ENCODE peak calls at places on chromosomes 16 and 17, in eight cellular contexts. A is bronchial epithelial cell; Y is GM23338; Z is esophagus muscularis mucosa; X is ascending aorta; H is CD4-positive, alpha-beta T cell; S is foreskin keratinocyte; G is lung. U is an unnamed sample.

GRCh38 chr17:39270923-39271322 is 45.2 kb upstream of the STAC2 start:
- DNase-seq in A (peak; percentile 13), Y (peak; percentile 32), Z (no peak), X (no peak), H (no peak), S (no peak), G (peak; percentile 32), U (no peak)

GRCh38 chr17:8243827-8244226 is 4.0 kb downstream of the CTC1 start:
- DNase-seq in A (no peak), Y (no peak), Z (no peak), X (no peak), H (peak; percentile 37), S (no peak), G (no peak), U (no peak)

GRCh38 chr16:77569406-77569805 is 134.6 kb upstream of the ADAMTS18 start:
- DNase-seq in A (no peak), Y (no peak), Z (no peak), X (no peak), H (no peak), S (no peak), G (no peak), U (no peak)

GRCh38 chr16:71777329-71777728 is 31.3 kb downstream of the AP1G1 start:
- DNase-seq in A (no peak), Y (no peak), Z (no peak), X (no peak), H (no peak), S (no peak), G (no peak), U (no peak)

GRCh38 chr17:46894024-46894423 is 28.9 kb upstream of the GOSR2 start:
- DNase-seq in A (no peak), Y (no peak), Z (no peak), X (no peak), H (no peak), S (no peak), G (no peak), U (no peak)

GRCh38 chr17:50893183-50893993 is 27.2 kb upstream of the TOB1 start:
- DNase-seq in A (peak; percentile 22), Y (no peak), Z (no peak), X (no peak), H (no peak), S (peak; percentile 93), G (no peak), U (no peak)

GRCh38 chr17:58415371-58416055 is 1.8 kb downstream of the RNF43 start:
- DNase-seq in A (peak; percentile 36), Y (peak; percentile 13), Z (no peak), X (no peak), H (no peak), S (peak; percentile 34), G (peak; percentile 38), U (no peak)

GRCh38 chr17:5902671-5903070 is 167.5 kb upstream of the WSCD1 start:
- DNase-seq in A (no peak), Y (no peak), Z (no peak), X (no peak), H (no peak), S (no peak), G (no peak), U (no peak)

GRCh38 chr17:51500454-51500853 is 240.1 kb downstream of the UTP18 start:
- DNase-seq in A (no peak), Y (no peak), Z (no peak), X (no peak), H (no peak), S (no peak), G (no peak), U (no peak)

GRCh38 chr17:68305132-68305531 is 13.8 kb downstream of the ARSG start:
- DNase-seq in A (no peak), Y (no peak), Z (no peak), X (no peak), H (no peak), S (no peak), G (no peak), U (no peak)

GRCh38 chr16:53829186-53829747 is 125.3 kb downstream of the FTO start:
- DNase-seq in A (peak; percentile 22), Y (no peak), Z (no peak), X (no peak), H (no peak), S (peak; percentile 68), G (no peak), U (no peak)

GRCh38 chr17:43169561-43170139 is 1.4 kb upstream of the NBR1 start:
- DNase-seq in A (peak; percentile 0), Y (peak; percentile 57), Z (no peak), X (peak; percentile 64), H (no peak), S (no peak), G (no peak), U (peak; percentile 53)

GRCh38 chr17:7836596-7837374 is 2.8 kb downstream of the KDM6B start:
- DNase-seq in A (peak; percentile 59), Y (peak; percentile 99), Z (peak; percentile 97), X (peak; percentile 93), H (peak; percentile 61), S (peak; percentile 92), G (peak; percentile 95), U (peak; percentile 95)

GRCh38 chr16:56679813-56680212 is 2.5 kb upstream of the MT1X start:
- DNase-seq in A (peak; percentile 54), Y (no peak), Z (no peak), X (no peak), H (no peak), S (no peak), G (no peak), U (peak; percentile 65)

GRCh38 chr16:9088848-9089247 is 2.6 kb upstream of the HAPSTR1 start:
- DNase-seq in A (no peak), Y (no peak), Z (no peak), X (no peak), H (no peak), S (no peak), G (no peak), U (no peak)

GRCh38 chr16:589658-590159 is at the start of gene RAB40C:
- DNase-seq in A (peak; percentile 85), Y (peak; percentile 98), Z (peak; percentile 100), X (peak; percentile 99), H (peak; percentile 98), S (peak; percentile 93), G (peak; percentile 99), U (peak; percentile 99)

GRCh38 chr17:2724783-2725164 is 13.2 kb upstream of the CLUH start:
- DNase-seq in A (peak; percentile 43), Y (peak; percentile 88), Z (no peak), X (no peak), H (peak; percentile 41), S (peak; percentile 24), G (no peak), U (no peak)

GRCh38 chr17:66306413-66306812 is 4.0 kb downstream of the PRKCA start:
- DNase-seq in A (peak; percentile 47), Y (no peak), Z (no peak), X (no peak), H (no peak), S (no peak), G (no peak), U (no peak)

GRCh38 chr17:1553354-1554266 is 9.0 kb downstream of the PITPNA start:
- DNase-seq in A (no peak), Y (no peak), Z (no peak), X (no peak), H (no peak), S (no peak), G (no peak), U (no peak)

GRCh38 chr17:76147211-76148014 is 6.4 kb upstream of the FOXJ1 start:
- DNase-seq in A (peak; percentile 39), Y (peak; percentile 48), Z (no peak), X (no peak), H (no peak), S (peak; percentile 12), G (no peak), U (no peak)

GRCh38 chr17:40938981-40939380 is 1.5 kb upstream of the KRT23 start:
- DNase-seq in A (no peak), Y (no peak), Z (no peak), X (no peak), H (no peak), S (no peak), G (no peak), U (no peak)

GRCh38 chr17:30921544-30922196 is at the start of gene ADAP2:
- DNase-seq in A (peak; percentile 13), Y (peak; percentile 75), Z (no peak), X (peak; percentile 72), H (no peak), S (no peak), G (peak; percentile 62), U (peak; percentile 59)

GRCh38 chr17:40331743-40332641 is 23.0 kb downstream of the RARA start:
- DNase-seq in A (no peak), Y (no peak), Z (no peak), X (peak; percentile 95), H (no peak), S (no peak), G (peak; percentile 87), U (peak; percentile 95)

GRCh38 chr16:83954577-83955016 is 1.6 kb downstream of the OSGIN1 start:
- DNase-seq in A (peak; percentile 51), Y (peak; percentile 48), Z (no peak), X (peak; percentile 91), H (no peak), S (peak; percentile 37), G (peak; percentile 79), U (peak; percentile 75)

GRCh38 chr17:48575066-48575582 is 3.0 kb downstream of the HOXB4 start:
- DNase-seq in A (no peak), Y (no peak), Z (no peak), X (no peak), H (no peak), S (no peak), G (no peak), U (no peak)

GRCh38 chr16:15553313-15554088 is 89.5 kb downstream of the MARF1 start:
- DNase-seq in A (peak; percentile 13), Y (no peak), Z (no peak), X (no peak), H (no peak), S (peak; percentile 19), G (no peak), U (no peak)
- TF ChIP-seq CTCF in A (no peak), Y (no peak), Z (no peak), X (no peak), H (no peak), S (no peak), G (no peak), U (no peak)

GRCh38 chr16:3195975-3196374 is 8.0 kb downstream of the OR1F1 start:
- DNase-seq in A (no peak), Y (no peak), Z (no peak), X (no peak), H (no peak), S (no peak), G (no peak), U (no peak)
- H3K27me3 ChIP-seq in A (no peaks in the 10 kb centered on the region), Y (peaks cover 2% of the 10 kb centered on the region), Z (peaks cover 87% of the 10 kb centered on the region), X (peaks cover 25% of the 10 kb centered on the region), H (peaks cover 43% of the 10 kb centered on the region), S (peaks cover 4% of the 10 kb centered on the region), G (peaks cover 3% of the 10 kb centered on the region), U (peaks cover 75% of the 10 kb centered on the region)

GRCh38 chr17:72461757-72462156 is 340.9 kb downstream of the SOX9 start:
- DNase-seq in A (no peak), Y (no peak), Z (no peak), X (no peak), H (no peak), S (no peak), G (no peak), U (no peak)
- TF ChIP-seq CTCF in A (no peak), Y (no peak), Z (no peak), X (no peak), H (no peak), S (no peak), G (no peak), U (no peak)

DNA sequence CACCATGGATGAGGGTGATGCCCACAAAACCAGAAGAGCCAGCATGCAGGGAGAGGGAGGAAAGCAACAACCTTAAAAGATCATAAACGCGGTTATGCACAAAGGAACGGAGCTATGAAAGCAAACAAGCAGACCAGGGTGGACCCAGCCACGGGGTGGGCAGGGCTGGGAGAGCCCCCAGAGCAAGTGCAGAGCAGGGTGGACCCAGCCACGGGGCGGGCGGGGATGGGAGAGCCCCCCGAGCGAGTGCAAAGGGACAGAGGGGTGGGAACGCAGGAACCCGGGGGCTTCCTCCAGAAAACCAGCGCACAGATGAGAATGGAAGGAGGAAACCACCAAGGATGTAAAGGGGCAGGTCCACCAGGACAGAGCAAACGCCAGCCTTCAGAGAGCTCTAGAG is 33.2 kb downstream of the CCDC57 start:
- DNase-seq in A (no peak), Y (no peak), Z (no peak), X (no peak), H (no peak), S (no peak), G (no peak), U (no peak)
- H3K27me3 ChIP-seq in A (no peaks in the 10 kb centered on the region), Y (peaks cover 59% of the 10 kb centered on the region), Z (no peaks in the 10 kb centered on the region), X (no peaks in the 10 kb centered on the region), H (no peaks in the 10 kb centered on the region), S (no peaks in the 10 kb centered on the region), G (no peaks in the 10 kb centered on the region), U (no peaks in the 10 kb centered on the region)